ENCODE peak calls at places on chromosome 1, in eight cellular contexts. Z is stomach, Q is esophagus muscularis mucosa, B is H1, I is K562, W is sigmoid colon, P is upper lobe of left lung, O is HL-60. J is an unnamed sample.

GRCh38 chr1:70963374-70963773 is 84.2 kb downstream of the PTGER3 start:
- DNase-seq in O (no peak), Z (no peak), P (peak), W (no peak), I (no peak), Q (no peak), B (no peak), J (no peak)

GRCh38 chr1:207362962-207363858 is 41.7 kb downstream of the CD55 start:
- DNase-seq in Q (no peak), I (peak), W (no peak), O (no peak), Z (no peak), P (no peak), B (no peak), J (no peak)

GRCh38 chr1:147496571-147496970 is 44.7 kb upstream of the BCL9 start:
- DNase-seq in Q (no peak), O (no peak), I (no peak), W (peak), B (no peak), P (peak), Z (peak), J (no peak)

GRCh38 chr1:42815938-42816599 is 853 bp upstream of the ERMAP start:
- DNase-seq in P (no peak), O (peak), B (peak), I (peak), Z (no peak), W (no peak), Q (no peak), J (no peak)

GRCh38 chr1:159296697-159297375 is 5.3 kb upstream of the FCER1A start:
- DNase-seq in P (no peak), Z (no peak), B (no peak), I (no peak), O (no peak), W (no peak), Q (no peak), J (no peak)

GRCh38 chr1:203342192-203342940 is 8.6 kb downstream of the FMOD start:
- DNase-seq in Z (peak), B (peak), W (peak), Q (no peak), I (peak), P (peak), O (peak), J (no peak)

GRCh38 chr1:156467385-156467784 is 33.2 kb downstream of the MEF2D start:
- DNase-seq in O (no peak), P (no peak), Q (no peak), Z (no peak), W (no peak), I (no peak), B (no peak), J (no peak)

GRCh38 chr1:226397011-226397926 is 10.6 kb downstream of the PARP1 start:
- DNase-seq in Q (no peak), P (no peak), W (no peak), O (no peak), B (no peak), I (no peak), Z (no peak), J (no peak)

GRCh38 chr1:103107696-103108524 is at the start of gene COL11A1:
- DNase-seq in O (no peak), I (no peak), Z (no peak), B (peak), Q (no peak), W (no peak), P (peak), J (no peak)

GRCh38 chr1:221328371-221328770 is 413.5 kb downstream of the DUSP10 start:
- DNase-seq in I (no peak), P (no peak), B (no peak), O (no peak), Z (no peak), Q (no peak), W (no peak), J (no peak)

GRCh38 chr1:47205918-47206317 is 16.1 kb upstream of the PDZK1IP1 start:
- DNase-seq in I (no peak), Z (no peak), P (no peak), W (peak), O (no peak), B (no peak), Q (no peak), J (no peak)

GRCh38 chr1:51425273-51425672 is 93.8 kb downstream of the EPS15 start:
- DNase-seq in Z (no peak), O (no peak), Q (no peak), B (no peak), I (no peak), P (no peak), W (no peak), J (no peak)

GRCh38 chr1:45370575-45370974 is 30.3 kb upstream of the MUTYH start:
- DNase-seq in W (no peak), Q (no peak), P (no peak), I (no peak), Z (no peak), O (no peak), B (no peak), J (no peak)

GRCh38 chr1:198845851-198846250 is 207.0 kb downstream of the PTPRC start:
- DNase-seq in Z (no peak), P (peak), O (no peak), I (no peak), Q (no peak), B (no peak), W (no peak), J (no peak)

GRCh38 chr1:65209005-65209885 is 61.2 kb downstream of the AK4 start:
- DNase-seq in B (peak), P (no peak), Q (no peak), I (peak), O (peak), Z (no peak), W (no peak), J (no peak)

GRCh38 chr1:212691561-212692071 is 8.0 kb downstream of the BATF3 start:
- DNase-seq in W (no peak), Q (no peak), O (peak), I (no peak), Z (no peak), B (no peak), P (no peak), J (no peak)

GRCh38 chr1:64392109-64392508 is 77.8 kb upstream of the CACHD1 start:
- DNase-seq in W (no peak), Z (peak), I (no peak), O (no peak), B (no peak), Q (no peak), P (no peak), J (no peak)

GRCh38 chr1:244874974-244875579 is 10.7 kb upstream of the HNRNPU start:
- DNase-seq in I (no peak), Q (no peak), O (no peak), P (no peak), Z (no peak), W (no peak), B (peak), J (no peak)

GRCh38 chr1:30688920-30689794 is 34.2 kb downstream of the MATN1 start:
- DNase-seq in P (no peak), Q (no peak), Z (no peak), B (no peak), W (peak), I (no peak), O (no peak), J (no peak)

GRCh38 chr1:234400773-234401172 is 27.5 kb downstream of the COA6 start:
- DNase-seq in Z (no peak), P (no peak), I (no peak), W (no peak), B (no peak), O (no peak), Q (no peak), J (no peak)

GRCh38 chr1:44271646-44272045 is 58.4 kb downstream of the DMAP1 start:
- DNase-seq in Z (no peak), P (no peak), W (no peak), B (no peak), O (no peak), Q (no peak), I (no peak), J (no peak)

GRCh38 chr1:200038645-200038986 is 11.1 kb downstream of the NR5A2 start:
- DNase-seq in O (no peak), I (no peak), Q (no peak), W (no peak), P (peak), Z (no peak), B (no peak), J (no peak)

GRCh38 chr1:21663951-21664805 is 5.0 kb downstream of the RAP1GAP start:
- DNase-seq in W (peak), B (no peak), Q (no peak), P (no peak), I (no peak), O (peak), Z (peak), J (no peak)

GRCh38 chr1:230476622-230477003 is 50.5 kb upstream of the PGBD5 start:
- DNase-seq in Z (no peak), W (no peak), Q (no peak), O (no peak), P (peak), B (no peak), I (no peak), J (no peak)

GRCh38 chr1:32431736-32432400 is 33.0 kb upstream of the ZBTB8B start:
- DNase-seq in Q (no peak), I (no peak), P (no peak), Z (no peak), O (no peak), B (no peak), W (no peak), J (no peak)

GRCh38 chr1:26220199-26220912 is 13.6 kb upstream of the CEP85 start:
- DNase-seq in B (no peak), I (no peak), Q (no peak), W (peak), Z (no peak), P (peak), O (no peak), J (no peak)

GRCh38 chr1:226986496-226987178 is 46.5 kb downstream of the COQ8A start:
- DNase-seq in I (no peak), Z (no peak), Q (peak), W (peak), O (no peak), B (no peak), P (peak), J (no peak)

DNA sequence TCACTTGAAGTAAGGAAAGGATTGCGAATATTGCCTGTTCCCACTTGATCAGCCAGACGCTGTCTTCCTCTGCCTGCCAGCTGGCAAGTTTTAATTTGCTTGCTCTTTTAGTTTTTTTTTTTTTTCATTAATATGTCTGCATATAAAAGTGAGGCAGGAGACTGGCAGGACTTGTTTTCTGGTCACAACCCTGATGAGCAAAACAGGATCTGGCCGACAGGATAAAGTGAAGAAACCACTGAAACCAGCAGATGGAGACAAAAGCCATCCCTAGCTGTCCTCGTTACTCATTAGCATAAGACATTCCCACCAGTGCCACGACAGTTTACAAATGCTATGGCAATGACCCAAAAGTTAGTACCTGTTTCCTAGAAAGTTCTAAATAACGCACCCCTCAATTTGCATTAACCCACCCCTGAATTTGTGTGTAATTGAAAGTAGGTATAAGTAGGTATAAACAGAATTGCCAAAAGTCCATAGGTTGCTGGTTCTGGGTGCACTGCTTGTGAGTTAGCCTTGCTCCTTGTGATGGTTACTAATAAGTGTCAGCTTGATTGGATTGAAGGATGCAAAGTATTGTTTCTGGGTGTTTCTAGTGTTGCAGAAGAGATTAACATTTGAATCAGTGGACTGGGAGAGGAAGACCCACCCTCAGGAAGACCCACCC is 60.8 kb downstream of the ZNF684 start:
- DNase-seq in Q (peak), Z (no peak), O (peak), B (no peak), W (no peak), I (peak), P (no peak), J (peak)
- TF ChIP-seq POLR2AphosphoS5 in Q (no peak), Z (no peak), O (no peak), B (no peak), W (no peak), I (no peak), P (no peak), J (no peak)

DNA sequence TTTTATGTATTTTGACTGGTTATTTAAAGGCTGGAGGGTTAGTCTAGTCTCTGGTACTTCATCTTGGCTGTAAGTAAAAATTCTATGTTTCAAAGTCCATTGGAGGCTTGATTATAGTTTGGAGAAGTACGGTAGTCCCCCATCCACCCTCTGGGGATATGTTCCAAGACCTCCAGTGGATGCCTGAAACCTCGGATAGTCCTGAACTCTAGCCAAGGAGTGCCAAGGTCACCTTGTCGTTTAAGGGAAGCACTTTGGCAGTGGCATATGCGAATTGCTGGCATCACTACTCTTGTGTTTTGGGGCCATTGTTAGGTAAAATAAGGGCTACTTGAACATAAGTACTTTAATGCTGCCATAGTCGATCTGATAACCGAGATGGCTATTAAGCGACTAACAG is 18.4 kb downstream of the CDC73 start:
- DNase-seq in O (no peak), W (no peak), B (no peak), I (no peak), Z (no peak), Q (no peak), P (no peak), J (no peak)
- H3K27ac ChIP-seq in O (no peak), W (no peak), B (no peak), I (no peak), Z (no peak), Q (no peak), P (no peak), J (no peak)

GRCh38 chr1:178928041-178928440 is 57.2 kb upstream of the ANGPTL1 start:
- DNase-seq in Q (peak), B (no peak), W (no peak), Z (no peak), O (no peak), P (no peak), I (no peak), J (no peak)
- TF ChIP-seq POLR2AphosphoS5 in Q (no peak), B (no peak), W (no peak), Z (no peak), O (no peak), P (no peak), I (no peak), J (no peak)

GRCh38 chr1:68322096-68322495 is 89.8 kb upstream of the WLS start:
- DNase-seq in O (no peak), B (no peak), Q (no peak), W (no peak), Z (no peak), P (no peak), I (no peak), J (no peak)
- H3K27ac ChIP-seq in O (no peak), B (no peak), Q (peak), W (peak), Z (peak), P (no peak), I (no peak), J (no peak)

GRCh38 chr1:24963099-24963872 is 33.2 kb upstream of the RUNX3 start:
- DNase-seq in O (no peak), Z (no peak), Q (no peak), P (peak), I (no peak), B (no peak), W (peak), J (no peak)

GRCh38 chr1:24965571-24965930 is 35.5 kb upstream of the RUNX3 start:
- DNase-seq in W (no peak), Z (no peak), O (no peak), B (no peak), I (no peak), P (no peak), Q (no peak), J (no peak)

GRCh38 chr1:24961961-24962861 is 32.1 kb upstream of the RUNX3 start:
- DNase-seq in O (no peak), Z (no peak), Q (no peak), W (no peak), B (peak), P (peak), I (no peak), J (no peak)

GRCh38 chr1:24964811-24965570 is 34.9 kb upstream of the RUNX3 start:
- DNase-seq in Q (no peak), O (peak), Z (peak), W (peak), P (peak), I (no peak), B (no peak), J (no peak)

DNA sequence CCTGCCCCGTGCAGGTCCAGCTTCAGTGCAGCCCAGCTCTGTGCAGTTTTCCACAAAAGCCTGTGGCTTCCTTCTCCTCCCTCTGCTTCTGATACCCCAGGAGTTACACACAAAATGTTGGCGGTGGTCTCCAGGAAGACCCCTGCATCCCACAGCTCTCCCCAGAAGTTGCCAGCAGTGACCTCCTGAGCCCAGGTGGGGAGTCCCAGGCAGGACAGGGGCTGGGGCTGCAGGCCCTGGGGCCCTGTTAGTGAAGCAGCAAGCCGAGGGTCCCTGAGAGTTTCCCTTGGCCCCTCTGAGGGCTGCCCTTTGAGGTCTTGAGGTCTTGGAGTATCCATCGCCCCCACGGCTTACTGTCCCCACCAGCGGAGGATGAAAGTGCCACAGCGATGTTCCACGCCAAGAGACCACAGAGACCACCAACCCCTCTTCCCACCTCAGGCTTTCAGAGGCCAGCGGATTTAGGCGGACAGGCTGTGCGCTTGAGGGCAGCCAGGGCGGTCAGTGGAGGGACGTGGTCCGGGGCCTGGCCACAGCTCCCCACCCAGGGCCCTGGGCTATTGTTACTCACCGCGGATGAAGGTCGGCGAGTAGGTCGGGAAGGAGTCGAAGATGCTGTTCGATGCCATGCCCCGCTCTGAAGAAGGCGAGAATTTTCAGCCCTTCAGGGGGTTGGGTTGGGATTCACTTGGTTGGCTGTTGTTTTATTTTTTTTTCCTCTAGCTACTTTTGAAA is 34.0 kb upstream of the RUNX3 start:
- DNase-seq in Q (no peak), P (peak), O (no peak), I (no peak), Z (no peak), W (no peak), B (no peak), J (no peak)
- TF ChIP-seq POLR2AphosphoS5 in Q (no peak), P (no peak), O (no peak), I (no peak), Z (no peak), W (no peak), B (no peak), J (no peak)

DNA sequence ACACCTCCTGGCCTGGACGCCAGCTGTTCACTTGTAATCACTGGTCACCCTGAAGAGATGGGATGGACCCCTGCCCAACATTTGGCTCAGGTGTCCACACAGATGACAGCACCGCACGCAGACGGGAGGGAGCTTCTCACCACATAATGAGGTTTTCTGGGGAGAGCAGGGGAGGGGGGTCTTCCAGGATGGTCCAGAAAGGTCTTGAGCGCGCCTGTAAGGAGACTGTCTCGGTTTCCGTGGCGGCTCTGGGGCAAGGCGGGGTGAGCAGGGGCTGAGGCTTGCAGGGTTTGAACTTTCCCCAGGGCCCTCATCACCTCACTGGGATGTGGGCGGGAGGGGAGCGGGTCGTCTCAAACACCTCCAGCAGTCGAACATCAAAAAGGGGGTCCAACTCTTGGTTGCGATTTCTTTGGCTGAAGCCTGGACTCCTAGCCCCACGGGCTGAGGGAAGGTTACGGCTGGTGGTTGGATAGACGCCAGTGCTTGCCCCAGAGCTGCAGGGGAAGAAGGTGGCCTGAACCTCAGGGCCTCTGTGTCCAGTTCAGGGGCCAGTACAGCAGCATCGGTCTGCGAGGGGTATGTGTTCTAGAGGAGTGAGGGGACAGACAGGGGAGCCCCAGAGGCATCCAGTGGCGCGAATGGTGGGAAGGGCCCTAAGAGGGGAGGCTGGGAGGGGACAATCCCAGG is 53.8 kb downstream of the PRKCZ start:
- DNase-seq in I (no peak), Z (no peak), W (no peak), P (peak), O (no peak), B (no peak), Q (no peak), J (no peak)
- H3K27ac ChIP-seq in I (no peak), Z (no peak), W (no peak), P (peak), O (no peak), B (no peak), Q (no peak), J (no peak)

GRCh38 chr1:185696419-185697150 is 37.6 kb upstream of the HMCN1 start:
- DNase-seq in W (no peak), B (no peak), Z (no peak), P (no peak), I (no peak), Q (no peak), O (no peak), J (no peak)
- TF ChIP-seq POLR2AphosphoS5 in W (no peak), B (no peak), Z (no peak), P (no peak), I (no peak), Q (no peak), O (no peak), J (no peak)